ENCODE peak calls at places on chromosomes 11 and 22, in ten cellular contexts. P is sigmoid colon, M is GM23338, Z is pancreas, X is neural progenitor cell, R is body of pancreas, W is spleen, D is AG04450, C is uterus, L is left ventricle myocardium inferior. B is an unnamed sample.

GRCh38 chr22:19477321-19478085 is 1.5 kb downstream of the UFD1 start:
- DNase-seq in M (no peak), C (no peak), W (no peak), X (no peak), P (no peak), L (no peak), D (no peak), R (no peak), Z (no peak), B (no peak)

GRCh38 chr22:44753189-44754042 is 1.0 kb downstream of the ARHGAP8 start:
- DNase-seq in D (no peak), R (peak), W (peak), Z (no peak), L (no peak), P (no peak), X (no peak), M (peak), C (no peak), B (no peak)

GRCh38 chr11:109641549-109641948 is 219.6 kb downstream of the C11orf87 start:
- DNase-seq in M (peak), Z (no peak), D (peak), C (no peak), R (no peak), P (no peak), L (no peak), X (peak), W (no peak), B (no peak)

GRCh38 chr11:19437760-19438159 is 197.0 kb upstream of the E2F8 start:
- DNase-seq in D (peak), X (no peak), M (no peak), Z (no peak), W (no peak), P (no peak), L (no peak), C (no peak), R (no peak), B (no peak)

GRCh38 chr11:115623021-115623451 is 118.8 kb upstream of the CADM1 start:
- DNase-seq in M (no peak), L (peak), W (peak), X (peak), P (peak), R (peak), Z (peak), D (peak), C (peak), B (peak)

GRCh38 chr11:113373306-113373705 is 14.3 kb upstream of the ANKK1 start:
- DNase-seq in L (no peak), X (no peak), M (no peak), R (no peak), W (no peak), Z (no peak), P (no peak), C (no peak), D (no peak), B (no peak)

GRCh38 chr11:2530131-2530854 is 85.5 kb downstream of the KCNQ1 start:
- DNase-seq in P (peak), L (peak), D (no peak), M (no peak), R (no peak), Z (peak), C (no peak), X (no peak), W (peak), B (no peak)

GRCh38 chr11:134589155-134589554 is 177.1 kb upstream of the B3GAT1 start:
- DNase-seq in X (no peak), C (no peak), Z (no peak), R (no peak), L (no peak), W (no peak), D (no peak), M (no peak), P (no peak), B (no peak)

GRCh38 chr11:68256331-68256741 is 15.4 kb downstream of the C11orf24 start:
- DNase-seq in M (no peak), D (no peak), X (peak), C (peak), L (peak), W (no peak), R (no peak), P (no peak), Z (no peak), B (no peak)

GRCh38 chr11:63958013-63958412 is 16.4 kb upstream of the COX8A start:
- DNase-seq in R (no peak), X (no peak), Z (no peak), D (no peak), L (no peak), M (no peak), C (no peak), W (no peak), P (no peak), B (no peak)

GRCh38 chr11:122632178-122632824 is 23.2 kb upstream of the UBASH3B start:
- DNase-seq in L (no peak), Z (no peak), X (no peak), P (peak), R (no peak), M (no peak), D (no peak), W (no peak), C (no peak), B (no peak)

GRCh38 chr11:5476184-5476819 is 12.2 kb upstream of the OR52D1 start:
- DNase-seq in Z (no peak), M (peak), D (peak), P (no peak), W (no peak), C (no peak), R (peak), X (peak), L (no peak), B (no peak)

GRCh38 chr11:47004595-47005033 is 68.1 kb downstream of the CSTPP1 start:
- DNase-seq in L (peak), R (peak), X (no peak), C (peak), Z (peak), W (no peak), P (peak), D (peak), M (no peak), B (no peak)

GRCh38 chr11:6667733-6668374 is 12.2 kb upstream of the DCHS1 start:
- DNase-seq in Z (no peak), X (peak), R (peak), C (no peak), M (peak), L (no peak), P (no peak), W (no peak), D (no peak), B (no peak)

GRCh38 chr11:128551641-128552335 is 35.6 kb downstream of the ETS1 start:
- DNase-seq in L (no peak), R (no peak), M (no peak), D (no peak), C (no peak), X (no peak), Z (no peak), P (no peak), W (no peak), B (no peak)

GRCh38 chr11:27388001-27388400 is 25.0 kb upstream of the CCDC34 start:
- DNase-seq in L (no peak), M (no peak), C (no peak), X (no peak), R (no peak), D (no peak), W (no peak), P (no peak), Z (no peak), B (no peak)

GRCh38 chr11:56855217-56855616 is 106.7 kb upstream of the OR9G4 start:
- DNase-seq in D (no peak), P (no peak), C (no peak), L (no peak), M (no peak), R (peak), X (no peak), W (no peak), Z (no peak), B (no peak)

GRCh38 chr11:117604349-117604995 is 192.5 kb downstream of the DSCAML1 start:
- DNase-seq in L (no peak), Z (no peak), D (no peak), M (no peak), R (peak), W (no peak), C (no peak), P (peak), X (no peak), B (no peak)

GRCh38 chr11:119474682-119475596 is 52.0 kb upstream of the THY1 start:
- DNase-seq in W (no peak), P (peak), M (peak), L (peak), C (peak), Z (peak), R (peak), X (peak), D (no peak), B (peak)

GRCh38 chr11:92980291-92980690 is 10.8 kb downstream of the MTNR1B start:
- DNase-seq in C (no peak), M (no peak), R (no peak), D (no peak), L (no peak), Z (no peak), P (no peak), X (no peak), W (no peak), B (no peak)

GRCh38 chr11:64843971-64844329 is 503 bp downstream of the CDC42BPG start:
- DNase-seq in Z (no peak), L (no peak), C (no peak), P (no peak), R (no peak), D (no peak), X (no peak), W (no peak), M (no peak), B (no peak)

GRCh38 chr11:57742087-57742452 is 779 bp downstream of the SELENOH start:
- DNase-seq in Z (no peak), D (no peak), X (no peak), L (no peak), C (no peak), M (no peak), W (peak), P (no peak), R (no peak), B (no peak)

GRCh38 chr11:7596975-7597391 is 76.3 kb downstream of the CYB5R2 start:
- DNase-seq in C (no peak), X (no peak), Z (no peak), L (no peak), D (no peak), M (no peak), R (no peak), P (peak), W (no peak), B (no peak)

GRCh38 chr22:24108073-24108472 is 73.2 kb upstream of the SUSD2 start:
- DNase-seq in L (no peak), X (peak), W (no peak), M (peak), R (no peak), P (no peak), C (no peak), D (no peak), Z (no peak), B (no peak)

GRCh38 chr11:124868322-124869274 is 3.4 kb downstream of the ROBO3 start:
- DNase-seq in C (no peak), P (peak), D (no peak), Z (peak), M (peak), W (no peak), X (no peak), R (no peak), L (no peak), B (no peak)
- TF ChIP-seq CTCF in C (no peak), P (no peak), D (no peak), Z (no peak), M (peak), W (no peak), X (peak), R (no peak), L (no peak), B (no peak)

GRCh38 chr11:111069076-111069475 is 176.4 kb upstream of the POU2AF2 start:
- DNase-seq in M (peak), R (no peak), C (no peak), P (no peak), L (no peak), Z (no peak), W (no peak), X (peak), D (peak), B (no peak)
- TF ChIP-seq CTCF in M (peak), R (no peak), C (no peak), P (no peak), L (no peak), Z (no peak), W (no peak), X (peak), D (peak), B (no peak)

DNA sequence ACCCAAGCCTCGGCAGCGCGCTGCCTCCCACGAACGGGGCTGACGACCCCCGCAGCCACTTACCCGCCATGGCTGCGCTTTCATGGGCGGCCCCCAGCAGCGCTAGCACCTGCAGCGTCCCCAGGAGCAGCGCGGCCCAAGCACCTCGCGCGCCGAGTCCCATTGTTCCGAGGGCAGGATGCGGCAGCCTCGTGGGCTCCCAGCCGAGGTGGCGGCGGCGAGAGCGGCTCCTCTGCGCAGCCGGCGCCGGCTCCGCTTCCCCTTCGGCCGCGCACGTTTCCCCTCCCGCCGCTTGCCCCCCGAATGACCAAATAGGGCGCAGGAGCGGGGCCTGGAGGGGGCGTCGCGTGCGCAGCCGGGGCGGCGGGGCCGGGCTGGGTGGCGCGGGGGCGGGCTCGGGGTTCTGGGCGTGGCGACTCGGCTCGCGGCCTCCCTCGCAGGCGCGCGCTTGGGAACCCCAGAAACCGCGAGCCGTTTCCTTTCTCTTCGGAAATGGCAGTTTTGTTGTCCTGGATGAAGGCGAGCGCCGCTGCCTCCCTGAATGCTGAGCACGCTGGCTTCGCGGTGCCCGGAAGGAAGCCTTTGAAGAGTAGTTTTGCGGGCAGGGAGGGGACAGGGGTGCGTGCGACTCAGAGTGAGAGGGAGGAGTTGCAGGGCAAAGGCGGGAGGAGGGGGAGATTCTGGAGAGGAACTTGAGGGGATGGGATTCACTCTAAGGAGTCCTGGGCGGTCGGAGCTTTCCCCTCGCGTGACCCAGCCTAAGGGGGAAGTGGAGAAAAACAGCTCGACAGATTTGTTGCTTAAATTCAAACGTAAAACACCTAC is at the start of gene TMEM123:
- DNase-seq in C (peak), R (peak), X (peak), P (peak), W (peak), M (peak), D (no peak), Z (peak), L (peak), B (peak)
- TF ChIP-seq CTCF in C (peak), R (no peak), X (peak), P (no peak), W (no peak), M (peak), D (no peak), Z (no peak), L (no peak), B (no peak)

GRCh38 chr22:42905702-42906183 is 48.7 kb upstream of the ARFGAP3 start:
- DNase-seq in Z (peak), C (no peak), P (no peak), D (no peak), W (no peak), L (peak), R (peak), X (no peak), M (no peak), B (no peak)

GRCh38 chr22:42902875-42903510 is 45.9 kb upstream of the ARFGAP3 start:
- DNase-seq in W (no peak), C (peak), X (peak), P (peak), M (peak), R (no peak), L (no peak), D (peak), Z (no peak), B (no peak)

GRCh38 chr22:42904049-42904448 is 47.0 kb upstream of the ARFGAP3 start:
- DNase-seq in C (no peak), Z (no peak), M (peak), R (no peak), P (no peak), L (no peak), X (no peak), W (no peak), D (no peak), B (no peak)

GRCh38 chr22:42906605-42907338 is 49.7 kb upstream of the ARFGAP3 start:
- DNase-seq in R (no peak), W (no peak), M (no peak), C (peak), P (peak), D (no peak), L (peak), Z (no peak), X (no peak), B (no peak)

DNA sequence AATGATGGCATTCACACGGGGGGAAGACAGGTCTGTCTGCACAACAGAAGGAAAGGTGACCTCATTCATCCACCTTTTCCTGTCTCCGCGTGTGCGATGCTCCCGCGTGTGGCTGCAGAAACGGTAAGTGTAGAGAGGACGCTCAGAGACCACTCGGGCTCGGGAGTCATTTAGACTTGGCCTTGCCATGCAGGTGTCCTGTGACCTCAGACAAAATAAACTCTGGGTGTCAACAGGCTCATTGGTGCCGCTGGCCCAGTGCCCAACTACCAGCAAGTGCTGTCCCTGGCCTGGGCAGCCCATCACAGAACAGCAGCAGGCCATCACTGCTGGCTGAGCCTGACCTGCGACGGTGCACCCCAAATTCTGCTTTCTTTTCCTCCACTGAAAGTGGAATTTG is 48.1 kb upstream of the ARFGAP3 start:
- DNase-seq in P (no peak), L (peak), M (no peak), Z (peak), R (no peak), W (no peak), C (no peak), X (no peak), D (no peak), B (no peak)
- TF ChIP-seq CTCF in P (no peak), L (no peak), M (no peak), Z (no peak), R (no peak), W (no peak), C (no peak), X (no peak), D (no peak), B (no peak)

DNA sequence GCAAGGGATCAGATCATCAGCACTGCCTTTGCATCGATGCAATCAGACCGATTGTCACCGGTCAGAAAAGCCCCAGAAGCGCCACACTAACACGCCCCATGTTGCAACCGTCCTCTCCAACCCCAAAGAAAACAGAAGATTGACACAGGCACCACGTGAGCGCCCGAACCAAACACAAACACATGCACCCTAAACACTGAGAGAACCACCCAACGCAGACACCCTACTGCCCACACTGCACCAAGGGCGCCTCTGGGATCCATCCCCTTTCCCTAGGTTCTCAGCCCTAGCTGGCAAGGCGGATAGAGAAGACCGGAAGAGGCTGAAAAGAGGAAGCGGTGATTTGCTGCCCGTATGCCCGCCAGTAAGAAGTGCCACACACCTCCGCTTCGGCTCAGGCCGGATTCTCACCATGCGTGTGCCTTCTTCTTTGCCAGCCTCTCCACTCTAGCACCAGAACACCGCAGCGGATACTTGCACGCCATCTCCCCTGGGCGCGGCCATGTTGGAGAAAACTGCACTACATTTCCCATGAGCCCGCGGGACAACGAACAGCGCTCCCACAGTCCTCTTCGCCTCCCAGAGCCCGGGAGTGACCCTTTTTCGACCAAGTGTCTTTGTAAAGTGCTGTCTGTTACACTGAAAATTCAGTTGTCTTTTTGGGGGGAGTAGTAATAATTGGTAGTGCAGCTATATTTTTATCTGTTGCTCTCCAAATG is at the start of gene ALKBH8:
- DNase-seq in C (peak), W (peak), D (no peak), L (peak), Z (peak), R (peak), P (peak), M (peak), X (peak), B (peak)
- TF ChIP-seq CTCF in C (no peak), W (no peak), D (no peak), L (peak), Z (no peak), R (no peak), P (no peak), M (no peak), X (no peak), B (no peak)

DNA sequence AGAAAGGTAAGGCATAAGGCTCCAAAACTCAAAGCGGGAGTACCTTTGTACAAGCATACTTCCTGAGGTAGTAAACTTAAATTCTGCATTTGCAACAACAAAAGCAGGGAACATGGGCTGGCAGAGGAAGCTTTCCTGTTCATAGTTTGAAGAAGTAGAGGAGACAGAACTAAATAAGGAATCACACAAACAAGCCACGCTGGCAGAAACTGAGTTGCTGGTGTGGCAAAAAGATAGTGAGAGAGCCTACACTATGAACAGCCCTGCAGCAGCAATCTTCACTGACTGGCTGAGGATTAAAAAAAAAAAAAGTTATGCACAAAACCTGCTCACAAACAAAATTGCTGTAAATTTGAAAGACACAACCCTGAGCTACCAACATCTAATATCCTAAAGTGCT is 46.5 kb downstream of the FCHSD2 start:
- DNase-seq in P (no peak), W (no peak), M (no peak), C (no peak), Z (no peak), L (no peak), X (no peak), R (peak), D (no peak), B (no peak)
- TF ChIP-seq CTCF in P (no peak), W (no peak), M (no peak), C (no peak), Z (no peak), L (no peak), X (no peak), R (no peak), D (no peak), B (no peak)